ENCODE peak calls at places on chromosomes 16 and 17, in ten cellular contexts. D is fibroblast of lung, B is lower leg skin, A is neural crest cell, Y is ovary, R is left ventricle myocardium inferior, X is H9, V is epithelial cell of esophagus, J is neural progenitor cell, L is GM12878. G is an unnamed sample.

GRCh38 chr17:13619462-13619861 is 17.7 kb upstream of the HS3ST3A1 start:
- DNase-seq in L (no peak), D (no peak), J (no peak), R (no peak), Y (no peak), V (no peak), A (no peak), X (peak; percentile 43), B (no peak), G (no peak)

GRCh38 chr17:82301916-82302497 is 15.4 kb downstream of the CD7 start:
- DNase-seq in Y (no peak), D (no peak), B (no peak), A (no peak), L (peak; percentile 64), R (no peak), J (no peak), X (no peak), V (peak; percentile 56), G (no peak)

GRCh38 chr17:48517478-48517877 is 13.3 kb downstream of the HOXB1 start:
- DNase-seq in B (no peak), J (no peak), V (no peak), X (no peak), D (no peak), A (no peak), R (no peak), Y (no peak), L (no peak), G (no peak)

GRCh38 chr17:71173963-71174362 is 946.9 kb upstream of the SOX9 start:
- DNase-seq in Y (no peak), A (no peak), B (no peak), J (no peak), R (no peak), X (no peak), L (no peak), V (no peak), D (no peak), G (no peak)

GRCh38 chr16:63614421-63614820 is 1507.4 kb downstream of the CDH11 start:
- DNase-seq in X (no peak), R (no peak), D (peak; percentile 59), Y (no peak), B (no peak), V (no peak), J (no peak), A (no peak), L (no peak), G (no peak)

GRCh38 chr17:79838541-79839274 is 532 bp downstream of the CBX4 start:
- DNase-seq in R (peak; percentile 44), J (peak; percentile 87), D (peak; percentile 66), X (peak; percentile 87), Y (peak; percentile 69), B (no peak), L (no peak), V (peak; percentile 55), A (peak; percentile 62), G (no peak)

GRCh38 chr17:74743755-74744154 is 4.7 kb upstream of the NHERF1 start:
- DNase-seq in R (no peak), Y (no peak), A (no peak), V (no peak), J (no peak), X (no peak), D (no peak), L (no peak), B (no peak), G (no peak)

GRCh38 chr17:75153854-75154194 is 488 bp downstream of the JPT1 start:
- DNase-seq in V (no peak), Y (peak; percentile 39), X (no peak), R (no peak), B (no peak), L (no peak), A (peak; percentile 24), D (no peak), J (no peak), G (no peak)

GRCh38 chr17:6323626-6324356 is 111.1 kb downstream of the AIPL1 start:
- DNase-seq in D (no peak), J (no peak), A (no peak), R (no peak), L (no peak), V (no peak), B (peak; percentile 78), Y (no peak), X (peak; percentile 81), G (peak; percentile 41)

GRCh38 chr16:3035289-3035971 is 1.3 kb downstream of the BICDL2 start:
- DNase-seq in X (no peak), V (no peak), J (no peak), D (no peak), R (no peak), L (no peak), A (no peak), B (no peak), Y (no peak), G (no peak)

GRCh38 chr16:57729182-57729484 is 6.4 kb upstream of the KATNB1 start:
- DNase-seq in Y (no peak), D (no peak), L (no peak), J (no peak), A (no peak), V (no peak), B (no peak), X (no peak), R (no peak), G (no peak)

GRCh38 chr16:57726433-57726947 is 9.1 kb upstream of the KATNB1 start:
- DNase-seq in L (no peak), V (no peak), R (no peak), X (no peak), B (no peak), Y (no peak), A (no peak), J (no peak), D (no peak), G (no peak)

GRCh38 chr16:57728336-57729181 is 7.0 kb upstream of the KATNB1 start:
- DNase-seq in B (no peak), D (no peak), V (no peak), A (no peak), R (no peak), X (no peak), J (no peak), L (no peak), Y (no peak), G (no peak)

GRCh38 chr16:57725976-57726375 is 9.6 kb upstream of the KATNB1 start:
- DNase-seq in V (no peak), Y (no peak), J (no peak), L (no peak), B (no peak), A (no peak), X (no peak), D (no peak), R (no peak), G (no peak)

DNA sequence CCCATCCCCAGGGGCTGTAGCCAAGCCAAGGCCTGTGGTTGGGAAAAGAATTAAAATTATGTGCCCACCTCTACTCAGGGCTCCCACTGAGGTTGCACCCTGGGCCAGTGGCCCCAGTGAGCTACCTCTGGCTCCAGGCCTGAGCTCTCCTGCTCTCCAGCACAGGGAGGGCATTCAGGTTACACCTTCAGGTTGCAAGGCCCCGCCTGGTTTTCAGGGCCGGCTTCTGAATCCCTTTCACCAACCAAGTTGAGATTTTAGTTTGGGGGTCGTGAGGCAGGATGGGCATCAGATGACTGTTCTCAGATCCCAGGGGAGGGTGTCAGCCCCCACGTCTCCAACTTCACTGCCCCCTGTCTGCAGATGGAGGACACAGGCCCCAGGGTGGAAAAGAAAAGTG is 8.0 kb upstream of the KATNB1 start:
- DNase-seq in L (no peak), X (no peak), R (no peak), D (no peak), J (no peak), V (no peak), A (no peak), B (no peak), Y (no peak), G (no peak)
- TF ChIP-seq CTCF in L (no peak), X (peak; percentile 35), R (no peak), D (no peak), J (peak; percentile 11), V (no peak), A (no peak), B (no peak), Y (no peak), G (no peak)

GRCh38 chr17:44222112-44222869 is 2.8 kb upstream of the UBTF start:
- DNase-seq in L (no peak), B (peak; percentile 95), R (peak; percentile 80), J (peak; percentile 84), X (peak; percentile 88), A (peak; percentile 40), D (peak; percentile 77), Y (peak; percentile 80), V (peak; percentile 62), G (peak; percentile 60)
- TF ChIP-seq CTCF in L (peak; percentile 13), B (no peak), R (peak; percentile 51), J (peak; percentile 38), X (peak; percentile 25), A (no peak), D (peak; percentile 13), Y (no peak), V (no peak), G (peak; percentile 39)

GRCh38 chr17:36601303-36602029 is at the start of gene MRM1:
- DNase-seq in J (peak; percentile 96), A (peak; percentile 90), Y (peak; percentile 94), L (peak; percentile 77), D (peak; percentile 93), R (peak; percentile 94), X (peak; percentile 97), B (peak; percentile 98), V (peak; percentile 88), G (peak; percentile 93)
- TF ChIP-seq CTCF in J (no peak), A (peak; percentile 24), Y (no peak), L (peak; percentile 28), D (peak; percentile 8), R (no peak), X (peak; percentile 9), B (no peak), V (no peak), G (no peak)

DNA sequence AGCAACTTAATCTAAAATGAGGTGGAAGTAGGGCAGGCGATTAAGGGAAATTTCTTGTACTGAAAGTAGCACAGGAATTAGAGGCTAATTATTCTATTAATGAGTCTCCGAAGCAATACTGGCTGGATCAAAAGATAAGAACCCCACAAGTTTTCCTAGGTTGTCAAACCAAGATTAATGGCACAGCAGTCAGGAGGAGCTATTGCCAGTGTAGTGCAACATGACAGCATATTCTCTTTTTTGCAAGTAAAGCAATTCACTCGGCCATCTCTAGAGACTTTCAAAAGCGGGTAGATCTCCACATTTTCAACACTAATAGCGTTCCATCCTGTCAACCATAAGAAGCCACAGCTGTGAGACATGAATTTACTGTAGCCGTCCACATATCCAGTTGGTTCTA is 81.2 kb downstream of the CYB561 start:
- DNase-seq in A (no peak), R (no peak), L (no peak), J (no peak), B (no peak), X (no peak), V (no peak), Y (no peak), D (no peak), G (no peak)
- TF ChIP-seq CTCF in A (no peak), R (no peak), L (no peak), J (no peak), B (no peak), X (no peak), V (no peak), Y (no peak), D (no peak), G (no peak)

GRCh38 chr16:25730396-25730795 is 38.6 kb downstream of the HS3ST4 start:
- DNase-seq in Y (no peak), J (no peak), R (no peak), V (no peak), X (no peak), L (no peak), B (no peak), A (no peak), D (no peak), G (no peak)

GRCh38 chr16:25734473-25735100 is 42.8 kb downstream of the HS3ST4 start:
- DNase-seq in R (no peak), X (no peak), J (no peak), V (no peak), Y (no peak), B (no peak), A (no peak), D (no peak), L (no peak), G (no peak)

GRCh38 chr16:25735645-25736044 is 43.9 kb downstream of the HS3ST4 start:
- DNase-seq in D (no peak), Y (no peak), L (no peak), A (no peak), J (no peak), R (no peak), X (no peak), V (no peak), B (no peak), G (no peak)
- TF ChIP-seq CTCF in D (no peak), Y (no peak), L (no peak), A (no peak), J (no peak), R (no peak), X (peak; percentile 22), V (no peak), B (no peak), G (no peak)